ENCODE peak calls at places on chromosomes 1 and 21, in eight cellular contexts. G is Calu3, A is HCEC 1CT, X is HTR-8/SVneo, Z is NCI-H524 treated with DMSO at 0.1 percent for 48 hours, L is mucosa of descending colon, P is neural crest cell, C is WTC11. K is an unnamed sample.

GRCh38 chr1:19067187-19067911 is 110.9 kb upstream of the IFFO2 start:
- DNase-seq in G (peak; percentile 61), A (no peak), X (no peak), Z (no peak), L (no peak), P (peak; percentile 49), C (no peak), K (no peak)

GRCh38 chr1:160167580-160167979 is 16.2 kb downstream of the ATP1A4 start:
- DNase-seq in G (no peak), A (peak; percentile 49), X (no peak), Z (no peak), L (no peak), P (no peak), C (no peak), K (no peak)

GRCh38 chr1:233240839-233241682 is 54.5 kb downstream of the PCNX2 start:
- DNase-seq in G (peak; percentile 54), A (peak; percentile 24), X (peak; percentile 43), Z (no peak), L (peak; percentile 79), P (peak; percentile 56), C (peak; percentile 38), K (no peak)

GRCh38 chr1:22930235-22930912 is 42.3 kb downstream of the LACTBL1 start:
- DNase-seq in G (peak; percentile 72), A (peak; percentile 23), X (peak; percentile 72), Z (no peak), L (peak; percentile 61), P (peak; percentile 87), C (peak; percentile 91), K (peak; percentile 1)

GRCh38 chr1:188425687-188426086 is 1596.9 kb downstream of the PLA2G4A start:
- DNase-seq in G (no peak), A (peak; percentile 96), X (no peak), Z (no peak), L (no peak), P (no peak), C (no peak), K (no peak)

GRCh38 chr21:26490771-26491170 is 82.3 kb downstream of the CYYR1 start:
- DNase-seq in G (no peak), A (no peak), X (peak; percentile 44), Z (no peak), L (no peak), P (no peak), C (no peak), K (no peak)

GRCh38 chr1:186708578-186709203 is 28.5 kb upstream of the PTGS2 start:
- DNase-seq in G (no peak), A (no peak), X (no peak), Z (no peak), L (no peak), P (no peak), C (no peak), K (no peak)

GRCh38 chr21:32770514-32771133 is 931 bp downstream of the PAXBP1 start:
- DNase-seq in G (peak; percentile 5), A (no peak), X (peak; percentile 21), Z (no peak), L (no peak), P (no peak), C (no peak), K (peak; percentile 4)

GRCh38 chr1:168476588-168477379 is 67.0 kb downstream of the XCL2 start:
- DNase-seq in G (no peak), A (no peak), X (no peak), Z (no peak), L (no peak), P (no peak), C (no peak), K (no peak)

GRCh38 chr21:35016517-35017188 is 32.4 kb downstream of the RUNX1 start:
- DNase-seq in G (no peak), A (no peak), X (no peak), Z (no peak), L (no peak), P (no peak), C (no peak), K (no peak)

GRCh38 chr1:95072532-95073419 is at the start of gene ALG14:
- DNase-seq in G (peak; percentile 89), A (peak; percentile 94), X (peak; percentile 91), Z (peak; percentile 90), L (peak; percentile 95), P (peak; percentile 89), C (peak; percentile 86), K (peak; percentile 81)

GRCh38 chr1:55446351-55446750 is 231.2 kb upstream of the USP24 start:
- DNase-seq in G (no peak), A (peak; percentile 60), X (no peak), Z (no peak), L (no peak), P (no peak), C (no peak), K (no peak)

GRCh38 chr1:246161626-246162025 is 345.5 kb downstream of the SMYD3 start:
- DNase-seq in G (no peak), A (peak; percentile 75), X (no peak), Z (no peak), L (no peak), P (no peak), C (no peak), K (no peak)

GRCh38 chr1:2848006-2848670 is 46.6 kb upstream of the TTC34 start:
- DNase-seq in G (no peak), A (no peak), X (no peak), Z (no peak), L (no peak), P (no peak), C (no peak), K (no peak)